ENCODE peak calls at places on chromosomes 3 and 15, in nine cellular contexts. B is lower leg skin, X is GM12891, Y is heart left ventricle, L is K562, F is tibial nerve, Z is prostate gland, A is uterus, M is A549. V is an unnamed sample.

GRCh38 chr3:12902181-12902999 is 61.0 kb upstream of the RPL32 start:
- DNase-seq in B (no peak), X (no peak), Y (peak), L (no peak), F (no peak), Z (no peak), A (no peak), M (no peak), V (no peak)

GRCh38 chr3:168312991-168313390 is 217.3 kb upstream of the GOLIM4 start:
- DNase-seq in B (no peak), X (no peak), Y (no peak), L (no peak), F (no peak), Z (no peak), A (no peak), M (no peak), V (no peak)

GRCh38 chr3:123632161-123632655 is 47.4 kb upstream of the HACD2 start:
- DNase-seq in B (no peak), X (no peak), Y (no peak), L (no peak), F (no peak), Z (peak), A (peak), M (no peak), V (no peak)

GRCh38 chr15:71707230-71708051 is 102.9 kb upstream of the NR2E3 start:
- DNase-seq in B (no peak), X (no peak), Y (no peak), L (no peak), F (no peak), Z (no peak), A (no peak), M (no peak), V (no peak)

GRCh38 chr3:127037971-127038446 is 55.1 kb downstream of the PLXNA1 start:
- DNase-seq in B (no peak), X (no peak), Y (peak), L (no peak), F (no peak), Z (no peak), A (no peak), M (no peak), V (no peak)

GRCh38 chr15:63065262-63066234 is 23.0 kb downstream of the TPM1 start:
- DNase-seq in B (no peak), X (no peak), Y (no peak), L (no peak), F (no peak), Z (peak), A (no peak), M (no peak), V (no peak)

GRCh38 chr15:75680007-75680789 is 32.5 kb downstream of the CSPG4 start:
- DNase-seq in B (no peak), X (no peak), Y (no peak), L (no peak), F (no peak), Z (no peak), A (no peak), M (no peak), V (no peak)

GRCh38 chr3:155418426-155418825 is 124.9 kb upstream of the STRIT1 start:
- DNase-seq in B (no peak), X (no peak), Y (no peak), L (no peak), F (no peak), Z (no peak), A (no peak), M (no peak), V (no peak)

GRCh38 chr15:81032355-81032754 is 31.6 kb downstream of the TLNRD1 start:
- DNase-seq in B (no peak), X (no peak), Y (no peak), L (no peak), F (no peak), Z (no peak), A (no peak), M (no peak), V (no peak)

GRCh38 chr3:164030194-164030593 is 1048.1 kb downstream of the SI start:
- DNase-seq in B (no peak), X (no peak), Y (no peak), L (no peak), F (no peak), Z (no peak), A (no peak), M (no peak), V (no peak)

GRCh38 chr3:56269755-56270154 is 198.5 kb downstream of the ERC2 start:
- DNase-seq in B (no peak), X (no peak), Y (no peak), L (no peak), F (no peak), Z (no peak), A (no peak), M (no peak), V (no peak)

GRCh38 chr3:127064391-127065137 is 81.6 kb downstream of the PLXNA1 start:
- DNase-seq in B (no peak), X (no peak), Y (peak), L (peak), F (no peak), Z (no peak), A (no peak), M (peak), V (no peak)

GRCh38 chr3:113405180-113405579 is 36.1 kb downstream of the CFAP44 start:
- DNase-seq in B (no peak), X (no peak), Y (no peak), L (no peak), F (no peak), Z (no peak), A (no peak), M (no peak), V (no peak)

GRCh38 chr3:138833908-138834358 is 795 bp downstream of the PIK3CB start:
- DNase-seq in B (no peak), X (no peak), Y (no peak), L (no peak), F (no peak), Z (peak), A (peak), M (no peak), V (no peak)

GRCh38 chr3:180277036-180277435 is 240.3 kb upstream of the PEX5L start:
- DNase-seq in B (no peak), X (no peak), Y (no peak), L (no peak), F (no peak), Z (no peak), A (no peak), M (no peak), V (no peak)

GRCh38 chr3:186287723-186288122 is 74.3 kb downstream of the DGKG start:
- DNase-seq in B (no peak), X (no peak), Y (no peak), L (no peak), F (no peak), Z (no peak), A (no peak), M (no peak), V (no peak)

GRCh38 chr3:157469571-157470294 is 33.1 kb downstream of the PTX3 start:
- DNase-seq in B (no peak), X (no peak), Y (no peak), L (no peak), F (no peak), Z (peak), A (no peak), M (no peak), V (no peak)

GRCh38 chr3:49017646-49017977 is 768 bp downstream of the DALRD3 start:
- DNase-seq in B (no peak), X (no peak), Y (no peak), L (peak), F (no peak), Z (no peak), A (no peak), M (no peak), V (no peak)

GRCh38 chr15:75694241-75695182 is 18.1 kb downstream of the CSPG4 start:
- DNase-seq in B (peak), X (no peak), Y (peak), L (peak), F (peak), Z (peak), A (peak), M (peak), V (peak)

GRCh38 chr3:64539451-64540196 is 148.2 kb downstream of the ADAMTS9 start:
- DNase-seq in B (peak), X (no peak), Y (no peak), L (no peak), F (no peak), Z (no peak), A (peak), M (no peak), V (no peak)

GRCh38 chr3:159637895-159638542 is 350.6 kb upstream of the IL12A start:
- DNase-seq in B (no peak), X (no peak), Y (no peak), L (no peak), F (no peak), Z (no peak), A (no peak), M (no peak), V (no peak)

GRCh38 chr3:192354687-192355086 is 372.7 kb downstream of the FGF12 start:
- DNase-seq in B (no peak), X (no peak), Y (no peak), L (no peak), F (no peak), Z (no peak), A (no peak), M (no peak), V (no peak)

GRCh38 chr15:101000271-101000681 is 81.1 kb downstream of the LRRK1 start:
- DNase-seq in B (peak), X (no peak), Y (no peak), L (no peak), F (no peak), Z (no peak), A (no peak), M (no peak), V (no peak)

GRCh38 chr15:72179950-72180581 is 17.5 kb downstream of the GRAMD2A start:
- DNase-seq in B (no peak), X (no peak), Y (no peak), L (no peak), F (peak), Z (no peak), A (no peak), M (no peak), V (no peak)

GRCh38 chr3:139202226-139202958 is 141.4 kb upstream of the MRPS22 start:
- DNase-seq in B (no peak), X (no peak), Y (no peak), L (peak), F (no peak), Z (no peak), A (no peak), M (no peak), V (no peak)

GRCh38 chr15:100284191-100284590 is 57.6 kb downstream of the ADAMTS17 start:
- DNase-seq in B (no peak), X (no peak), Y (no peak), L (no peak), F (no peak), Z (no peak), A (no peak), M (no peak), V (no peak)

GRCh38 chr3:183503738-183504137 is 51.8 kb downstream of the KLHL6 start:
- DNase-seq in B (no peak), X (no peak), Y (no peak), L (no peak), F (no peak), Z (no peak), A (no peak), M (no peak), V (no peak)

GRCh38 chr3:140762751-140763150 is 84.9 kb downstream of the TRIM42 start:
- DNase-seq in B (no peak), X (no peak), Y (no peak), L (no peak), F (no peak), Z (no peak), A (no peak), M (no peak), V (no peak)

GRCh38 chr15:32683906-32684584 is 33.8 kb upstream of the GREM1 start:
- DNase-seq in B (peak), X (no peak), Y (no peak), L (no peak), F (no peak), Z (no peak), A (no peak), M (no peak), V (no peak)

GRCh38 chr3:45923755-45924154 is 19.5 kb upstream of the CXCR6 start:
- DNase-seq in B (no peak), X (no peak), Y (no peak), L (no peak), F (no peak), Z (no peak), A (no peak), M (no peak), V (no peak)

GRCh38 chr3:128800241-128801187 is 74.5 kb downstream of the RAB7A start:
- DNase-seq in B (no peak), X (no peak), Y (no peak), L (no peak), F (no peak), Z (no peak), A (no peak), M (no peak), V (no peak)

GRCh38 chr3:67000006-67000405 is 1.9 kb downstream of the KBTBD8 start:
- DNase-seq in B (no peak), X (no peak), Y (no peak), L (no peak), F (no peak), Z (no peak), A (no peak), M (no peak), V (no peak)

GRCh38 chr3:152051501-152052404 is 178.3 kb downstream of the SUCNR1 start:
- DNase-seq in B (no peak), X (no peak), Y (no peak), L (no peak), F (no peak), Z (no peak), A (no peak), M (no peak), V (no peak)

GRCh38 chr3:53890726-53891499 is 746 bp downstream of the SELENOK start:
- DNase-seq in B (no peak), X (no peak), Y (no peak), L (no peak), F (no peak), Z (peak), A (no peak), M (peak), V (peak)

GRCh38 chr15:101625980-101626379 is 26.2 kb downstream of the TM2D3 start:
- DNase-seq in B (no peak), X (no peak), Y (no peak), L (no peak), F (no peak), Z (no peak), A (no peak), M (no peak), V (no peak)

GRCh38 chr3:95311272-95311671 is 1248.4 kb downstream of the NSUN3 start:
- DNase-seq in B (no peak), X (no peak), Y (no peak), L (no peak), F (no peak), Z (no peak), A (no peak), M (no peak), V (no peak)

GRCh38 chr3:126127452-126127851 is 43.5 kb upstream of the SLC41A3 start:
- DNase-seq in B (no peak), X (no peak), Y (peak), L (no peak), F (no peak), Z (no peak), A (peak), M (no peak), V (peak)

GRCh38 chr3:149003653-149004305 is 12.4 kb downstream of the GYG1 start:
- DNase-seq in B (no peak), X (no peak), Y (no peak), L (no peak), F (no peak), Z (no peak), A (no peak), M (no peak), V (no peak)

GRCh38 chr3:138781012-138781470 is 53.7 kb downstream of the PIK3CB start:
- DNase-seq in B (no peak), X (no peak), Y (no peak), L (no peak), F (no peak), Z (no peak), A (no peak), M (no peak), V (peak)

GRCh38 chr15:31227235-31227634 is 99.4 kb upstream of the KLF13 start:
- DNase-seq in B (no peak), X (no peak), Y (no peak), L (no peak), F (no peak), Z (no peak), A (no peak), M (no peak), V (no peak)

GRCh38 chr15:31228980-31229826 is 97.4 kb upstream of the KLF13 start:
- DNase-seq in B (no peak), X (peak), Y (no peak), L (no peak), F (no peak), Z (no peak), A (no peak), M (peak), V (no peak)

GRCh38 chr15:31234815-31235214 is 91.8 kb upstream of the KLF13 start:
- DNase-seq in B (no peak), X (no peak), Y (no peak), L (no peak), F (no peak), Z (no peak), A (no peak), M (no peak), V (no peak)

GRCh38 chr15:31227954-31228542 is 98.6 kb upstream of the KLF13 start:
- DNase-seq in B (no peak), X (no peak), Y (no peak), L (no peak), F (no peak), Z (no peak), A (no peak), M (no peak), V (no peak)

DNA sequence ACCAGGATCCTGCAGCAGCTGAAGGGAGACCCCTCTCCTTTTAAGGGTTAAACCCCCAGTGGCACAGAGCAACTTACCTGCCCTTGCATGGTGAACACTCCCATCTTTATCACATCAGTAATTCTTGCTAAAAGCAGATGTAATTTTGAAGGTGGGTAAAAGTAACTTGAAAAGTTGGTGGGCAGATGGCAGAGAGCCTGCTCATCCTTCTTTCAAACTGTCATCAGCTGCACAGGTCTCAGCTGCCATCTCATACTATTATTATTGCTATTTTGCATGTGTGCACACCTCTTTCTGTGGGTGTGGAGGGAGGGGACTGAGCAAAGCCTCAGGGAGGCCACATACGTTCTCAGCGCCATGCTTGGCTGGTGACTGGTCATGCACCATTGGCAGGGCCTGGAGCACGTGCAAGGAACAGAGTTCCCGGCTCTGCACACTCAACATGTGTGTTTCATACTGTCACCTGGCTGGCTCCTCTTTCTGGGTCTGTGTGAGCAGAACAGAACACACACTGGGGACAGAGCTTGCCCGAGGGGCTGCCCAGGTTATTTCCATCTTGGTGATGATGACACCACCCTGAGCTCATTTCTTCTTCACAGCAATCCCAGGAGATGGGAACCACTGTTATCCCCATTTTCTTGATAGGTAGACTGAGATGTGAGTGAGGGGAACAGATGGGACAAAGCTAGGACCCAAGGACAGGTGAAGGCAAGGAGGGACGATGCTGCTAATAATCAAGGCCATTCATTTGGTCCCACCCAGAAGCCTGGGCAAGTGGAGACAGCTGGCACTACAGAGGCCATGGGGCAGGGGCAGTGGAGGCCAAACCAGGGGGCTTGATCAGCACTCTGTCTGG is 95.8 kb upstream of the KLF13 start:
- DNase-seq in B (no peak), X (peak), Y (no peak), L (no peak), F (no peak), Z (no peak), A (no peak), M (no peak), V (no peak)
- TF ChIP-seq POLR2A in B (no peak), X (no peak), Y (no peak), L (no peak), F (no peak), Z (no peak), A (no peak), M (no peak), V (no peak)

DNA sequence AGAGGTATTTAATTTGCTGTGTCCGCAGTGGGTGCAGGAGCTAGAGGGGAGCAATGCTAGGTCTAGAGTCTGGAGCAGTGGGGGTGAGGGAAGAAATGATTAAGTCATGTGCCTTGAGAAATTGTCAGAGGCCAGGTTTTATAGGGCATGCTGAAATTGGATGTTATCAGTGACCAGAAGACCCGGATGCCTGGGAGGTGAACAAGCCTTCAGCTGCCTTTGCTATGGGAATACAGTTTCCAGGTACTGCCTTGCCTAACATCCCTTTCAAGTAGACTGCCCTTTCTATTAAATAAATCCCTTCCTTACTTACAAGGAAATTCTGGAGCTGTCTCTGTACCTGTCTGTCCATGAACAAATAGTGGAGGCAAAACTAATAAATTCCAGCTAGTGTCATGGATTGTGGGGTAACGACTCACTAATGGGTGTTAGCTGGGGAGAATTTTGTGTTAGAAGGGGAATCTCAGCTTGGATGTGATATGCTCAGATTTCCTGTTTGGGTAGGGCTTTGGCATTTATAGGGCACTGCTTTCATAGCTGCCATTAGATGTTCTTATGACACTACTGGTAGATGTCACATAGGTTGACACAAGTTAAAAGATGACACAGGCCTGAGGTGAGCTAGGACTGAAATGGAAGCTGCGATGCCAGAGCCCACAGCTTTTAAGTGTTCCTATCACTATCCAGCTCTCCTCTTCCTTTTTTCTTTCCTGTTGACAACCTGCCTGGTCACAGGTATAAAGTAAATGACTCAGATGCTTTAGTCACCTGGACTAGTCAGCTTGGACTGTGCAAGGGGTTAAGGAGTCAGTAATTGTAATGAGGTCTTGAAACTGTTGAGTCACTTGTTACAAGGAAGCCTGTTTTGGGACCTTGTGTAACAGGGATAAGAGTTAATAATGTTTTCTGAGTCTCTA is 21.3 kb downstream of the CHD2 start:
- DNase-seq in B (no peak), X (no peak), Y (no peak), L (no peak), F (no peak), Z (no peak), A (no peak), M (no peak), V (no peak)
- TF ChIP-seq POLR2A in B (no peak), X (no peak), Y (no peak), L (no peak), F (no peak), Z (peak), A (no peak), M (no peak), V (no peak)

GRCh38 chr15:74402873-74403589 is 30.7 kb downstream of the SEMA7A start:
- DNase-seq in B (no peak), X (no peak), Y (no peak), L (no peak), F (no peak), Z (no peak), A (no peak), M (no peak), V (no peak)

GRCh38 chr15:74403981-74404563 is 29.7 kb downstream of the SEMA7A start:
- DNase-seq in B (no peak), X (no peak), Y (no peak), L (no peak), F (no peak), Z (no peak), A (peak), M (no peak), V (no peak)

GRCh38 chr15:74405823-74406222 is 27.9 kb downstream of the SEMA7A start:
- DNase-seq in B (no peak), X (no peak), Y (no peak), L (no peak), F (no peak), Z (no peak), A (no peak), M (no peak), V (peak)

GRCh38 chr15:74402337-74402839 is 31.4 kb downstream of the SEMA7A start:
- DNase-seq in B (no peak), X (no peak), Y (no peak), L (no peak), F (no peak), Z (no peak), A (no peak), M (no peak), V (no peak)

GRCh38 chr15:74403590-74403919 is 30.2 kb downstream of the SEMA7A start:
- DNase-seq in B (no peak), X (no peak), Y (no peak), L (no peak), F (no peak), Z (no peak), A (no peak), M (no peak), V (no peak)
- TF ChIP-seq POLR2A in B (no peak), X (no peak), Y (no peak), L (no peak), F (no peak), Z (no peak), A (no peak), M (no peak), V (no peak)

GRCh38 chr15:34582461-34583357 is 742 bp downstream of the GOLGA8B start:
- DNase-seq in B (no peak), X (peak), Y (peak), L (peak), F (no peak), Z (no peak), A (peak), M (peak), V (peak)
- TF ChIP-seq POLR2A in B (no peak), X (no peak), Y (no peak), L (no peak), F (no peak), Z (no peak), A (no peak), M (peak), V (no peak)

GRCh38 chr3:106534206-106534605 is 665.4 kb upstream of the CBLB start:
- DNase-seq in B (no peak), X (no peak), Y (no peak), L (no peak), F (no peak), Z (no peak), A (no peak), M (no peak), V (no peak)
- TF ChIP-seq POLR2A in B (no peak), X (no peak), Y (no peak), L (no peak), F (no peak), Z (no peak), A (no peak), M (no peak), V (no peak)

V was measured in adrenal gland.